ENCODE peak calls at places on chromosomes 5 and 9, in seven cellular contexts. One of them, this sample, is unnamed.

GRCh38 chr5:10485142-10485795 is 43.6 kb downstream of the ROPN1L start:
- DNase-seq in erythroblast: peak
- DNase-seq in kidney glomerular epithelial cell: no peak
- DNase-seq in HTR-8/SVneo: peak
- DNase-seq in CD4-positive, CD25-positive, alpha-beta regulatory T cell: peak
- DNase-seq in cardiac septum: no peak
- DNase-seq in mammary epithelial cell: no peak
- DNase-seq in this sample: peak

GRCh38 chr9:137313956-137314560 is 12.0 kb upstream of the NRARP start:
- DNase-seq in CD4-positive, CD25-positive, alpha-beta regulatory T cell: no peak
- DNase-seq in mammary epithelial cell: no peak
- DNase-seq in cardiac septum: no peak
- DNase-seq in kidney glomerular epithelial cell: no peak
- DNase-seq in HTR-8/SVneo: no peak
- DNase-seq in erythroblast: no peak
- DNase-seq in this sample: no peak

GRCh38 chr9:21919377-21920362 is 74.5 kb downstream of the CDKN2A start:
- DNase-seq in mammary epithelial cell: peak
- DNase-seq in cardiac septum: no peak
- DNase-seq in HTR-8/SVneo: peak
- DNase-seq in kidney glomerular epithelial cell: peak
- DNase-seq in erythroblast: no peak
- DNase-seq in CD4-positive, CD25-positive, alpha-beta regulatory T cell: peak
- DNase-seq in this sample: peak

GRCh38 chr9:80410106-80410505 is 838.3 kb downstream of the TLE4 start:
- DNase-seq in kidney glomerular epithelial cell: peak
- DNase-seq in erythroblast: no peak
- DNase-seq in CD4-positive, CD25-positive, alpha-beta regulatory T cell: no peak
- DNase-seq in cardiac septum: no peak
- DNase-seq in HTR-8/SVneo: no peak
- DNase-seq in mammary epithelial cell: no peak
- DNase-seq in this sample: no peak

GRCh38 chr5:107652839-107653607 is 17.7 kb downstream of the EFNA5 start:
- DNase-seq in cardiac septum: no peak
- DNase-seq in kidney glomerular epithelial cell: no peak
- DNase-seq in mammary epithelial cell: no peak
- DNase-seq in erythroblast: no peak
- DNase-seq in CD4-positive, CD25-positive, alpha-beta regulatory T cell: no peak
- DNase-seq in HTR-8/SVneo: no peak
- DNase-seq in this sample: peak

GRCh38 chr5:123344819-123345426 is 78.3 kb downstream of the CEP120 start:
- DNase-seq in mammary epithelial cell: peak
- DNase-seq in CD4-positive, CD25-positive, alpha-beta regulatory T cell: peak
- DNase-seq in kidney glomerular epithelial cell: peak
- DNase-seq in HTR-8/SVneo: peak
- DNase-seq in cardiac septum: no peak
- DNase-seq in erythroblast: peak
- DNase-seq in this sample: peak

GRCh38 chr5:135930029-135930948 is 24.5 kb downstream of the LECT2 start:
- DNase-seq in HTR-8/SVneo: peak
- DNase-seq in erythroblast: no peak
- DNase-seq in cardiac septum: no peak
- DNase-seq in kidney glomerular epithelial cell: no peak
- DNase-seq in mammary epithelial cell: no peak
- DNase-seq in CD4-positive, CD25-positive, alpha-beta regulatory T cell: no peak
- DNase-seq in this sample: no peak

GRCh38 chr9:129569506-129570449 is 51.1 kb downstream of the C9orf50 start:
- DNase-seq in CD4-positive, CD25-positive, alpha-beta regulatory T cell: no peak
- DNase-seq in HTR-8/SVneo: no peak
- DNase-seq in cardiac septum: no peak
- DNase-seq in kidney glomerular epithelial cell: no peak
- DNase-seq in erythroblast: peak
- DNase-seq in mammary epithelial cell: no peak
- DNase-seq in this sample: peak

GRCh38 chr5:53170748-53171349 is 61.3 kb upstream of the MOCS2 start:
- DNase-seq in CD4-positive, CD25-positive, alpha-beta regulatory T cell: peak
- DNase-seq in kidney glomerular epithelial cell: peak
- DNase-seq in cardiac septum: no peak
- DNase-seq in HTR-8/SVneo: peak
- DNase-seq in mammary epithelial cell: peak
- DNase-seq in erythroblast: peak
- DNase-seq in this sample: peak

GRCh38 chr9:90300901-90301688 is 341.5 kb downstream of the DIRAS2 start:
- DNase-seq in mammary epithelial cell: peak
- DNase-seq in HTR-8/SVneo: no peak
- DNase-seq in cardiac septum: no peak
- DNase-seq in erythroblast: no peak
- DNase-seq in kidney glomerular epithelial cell: peak
- DNase-seq in CD4-positive, CD25-positive, alpha-beta regulatory T cell: no peak
- DNase-seq in this sample: peak

GRCh38 chr9:135137398-135137832 is 49.9 kb downstream of the OLFM1 start:
- DNase-seq in cardiac septum: no peak
- DNase-seq in CD4-positive, CD25-positive, alpha-beta regulatory T cell: no peak
- DNase-seq in erythroblast: no peak
- DNase-seq in mammary epithelial cell: no peak
- DNase-seq in kidney glomerular epithelial cell: no peak
- DNase-seq in HTR-8/SVneo: no peak
- DNase-seq in this sample: peak

GRCh38 chr5:96978812-96979449 is 43.1 kb downstream of the LNPEP start:
- DNase-seq in mammary epithelial cell: no peak
- DNase-seq in erythroblast: no peak
- DNase-seq in HTR-8/SVneo: no peak
- DNase-seq in CD4-positive, CD25-positive, alpha-beta regulatory T cell: no peak
- DNase-seq in cardiac septum: no peak
- DNase-seq in kidney glomerular epithelial cell: no peak
- DNase-seq in this sample: peak

GRCh38 chr5:155332618-155333017 is 319.1 kb downstream of the KIF4B start:
- DNase-seq in kidney glomerular epithelial cell: no peak
- DNase-seq in CD4-positive, CD25-positive, alpha-beta regulatory T cell: no peak
- DNase-seq in cardiac septum: no peak
- DNase-seq in erythroblast: no peak
- DNase-seq in HTR-8/SVneo: no peak
- DNase-seq in mammary epithelial cell: no peak
- DNase-seq in this sample: no peak

GRCh38 chr9:106753155-106753671 is 109.8 kb upstream of the ZNF462 start:
- DNase-seq in CD4-positive, CD25-positive, alpha-beta regulatory T cell: no peak
- DNase-seq in kidney glomerular epithelial cell: peak
- DNase-seq in HTR-8/SVneo: no peak
- DNase-seq in cardiac septum: no peak
- DNase-seq in erythroblast: no peak
- DNase-seq in mammary epithelial cell: no peak
- DNase-seq in this sample: no peak

GRCh38 chr9:37167456-37167855 is 47.1 kb downstream of the ZCCHC7 start:
- DNase-seq in kidney glomerular epithelial cell: no peak
- DNase-seq in mammary epithelial cell: no peak
- DNase-seq in erythroblast: no peak
- DNase-seq in CD4-positive, CD25-positive, alpha-beta regulatory T cell: no peak
- DNase-seq in HTR-8/SVneo: no peak
- DNase-seq in cardiac septum: no peak
- DNase-seq in this sample: no peak

GRCh38 chr9:69223605-69224004 is 49.5 kb downstream of the TJP2 start:
- DNase-seq in kidney glomerular epithelial cell: peak
- DNase-seq in HTR-8/SVneo: peak
- DNase-seq in CD4-positive, CD25-positive, alpha-beta regulatory T cell: peak
- DNase-seq in mammary epithelial cell: peak
- DNase-seq in cardiac septum: no peak
- DNase-seq in erythroblast: peak
- DNase-seq in this sample: peak

GRCh38 chr9:137070906-137071275 is 534 bp upstream of the SAPCD2 start:
- DNase-seq in CD4-positive, CD25-positive, alpha-beta regulatory T cell: no peak
- DNase-seq in kidney glomerular epithelial cell: no peak
- DNase-seq in cardiac septum: no peak
- DNase-seq in HTR-8/SVneo: no peak
- DNase-seq in mammary epithelial cell: no peak
- DNase-seq in erythroblast: no peak
- DNase-seq in this sample: peak

GRCh38 chr9:124297553-124297905 is 39.8 kb downstream of the NEK6 start:
- DNase-seq in erythroblast: no peak
- DNase-seq in CD4-positive, CD25-positive, alpha-beta regulatory T cell: no peak
- DNase-seq in cardiac septum: peak
- DNase-seq in mammary epithelial cell: peak
- DNase-seq in HTR-8/SVneo: peak
- DNase-seq in kidney glomerular epithelial cell: peak
- DNase-seq in this sample: peak

GRCh38 chr5:171927345-171927941 is 79.0 kb downstream of the FBXW11 start:
- DNase-seq in cardiac septum: no peak
- DNase-seq in mammary epithelial cell: no peak
- DNase-seq in HTR-8/SVneo: no peak
- DNase-seq in erythroblast: no peak
- DNase-seq in CD4-positive, CD25-positive, alpha-beta regulatory T cell: no peak
- DNase-seq in kidney glomerular epithelial cell: no peak
- DNase-seq in this sample: no peak

GRCh38 chr5:164296603-164297080 is 791.2 kb downstream of the MAT2B start:
- DNase-seq in cardiac septum: no peak
- DNase-seq in erythroblast: no peak
- DNase-seq in mammary epithelial cell: no peak
- DNase-seq in HTR-8/SVneo: no peak
- DNase-seq in kidney glomerular epithelial cell: no peak
- DNase-seq in CD4-positive, CD25-positive, alpha-beta regulatory T cell: no peak
- DNase-seq in this sample: no peak

GRCh38 chr5:173802670-173803165 is 85.4 kb upstream of the CPEB4 start:
- DNase-seq in CD4-positive, CD25-positive, alpha-beta regulatory T cell: no peak
- DNase-seq in kidney glomerular epithelial cell: no peak
- DNase-seq in mammary epithelial cell: peak
- DNase-seq in cardiac septum: peak
- DNase-seq in HTR-8/SVneo: no peak
- DNase-seq in erythroblast: peak
- DNase-seq in this sample: peak

GRCh38 chr9:73155389-73155788 is 3.7 kb downstream of the ANXA1 start:
- DNase-seq in erythroblast: no peak
- DNase-seq in kidney glomerular epithelial cell: no peak
- DNase-seq in HTR-8/SVneo: no peak
- DNase-seq in CD4-positive, CD25-positive, alpha-beta regulatory T cell: no peak
- DNase-seq in mammary epithelial cell: no peak
- DNase-seq in cardiac septum: no peak
- DNase-seq in this sample: no peak

GRCh38 chr5:36222620-36223019 is 19.1 kb downstream of the NADK2 start:
- DNase-seq in cardiac septum: no peak
- DNase-seq in erythroblast: no peak
- DNase-seq in mammary epithelial cell: no peak
- DNase-seq in HTR-8/SVneo: no peak
- DNase-seq in kidney glomerular epithelial cell: no peak
- DNase-seq in CD4-positive, CD25-positive, alpha-beta regulatory T cell: no peak
- DNase-seq in this sample: no peak

GRCh38 chr9:72477862-72478564 is 43.4 kb upstream of the TMC1 start:
- DNase-seq in CD4-positive, CD25-positive, alpha-beta regulatory T cell: peak
- DNase-seq in mammary epithelial cell: peak
- DNase-seq in HTR-8/SVneo: peak
- DNase-seq in cardiac septum: no peak
- DNase-seq in kidney glomerular epithelial cell: peak
- DNase-seq in erythroblast: peak
- DNase-seq in this sample: peak

GRCh38 chr9:131015112-131015511 is 6.1 kb downstream of the LAMC3 start:
- DNase-seq in cardiac septum: no peak
- DNase-seq in erythroblast: no peak
- DNase-seq in mammary epithelial cell: no peak
- DNase-seq in HTR-8/SVneo: no peak
- DNase-seq in kidney glomerular epithelial cell: no peak
- DNase-seq in CD4-positive, CD25-positive, alpha-beta regulatory T cell: no peak
- DNase-seq in this sample: no peak

GRCh38 chr5:66769839-66770617 is 173.8 kb downstream of the MAST4 start:
- DNase-seq in erythroblast: peak
- DNase-seq in cardiac septum: no peak
- DNase-seq in kidney glomerular epithelial cell: no peak
- DNase-seq in HTR-8/SVneo: peak
- DNase-seq in CD4-positive, CD25-positive, alpha-beta regulatory T cell: no peak
- DNase-seq in mammary epithelial cell: no peak
- DNase-seq in this sample: peak

GRCh38 chr5:37838152-37838932 is 1.5 kb downstream of the GDNF start:
- DNase-seq in cardiac septum: no peak
- DNase-seq in mammary epithelial cell: peak
- DNase-seq in erythroblast: peak
- DNase-seq in kidney glomerular epithelial cell: no peak
- DNase-seq in CD4-positive, CD25-positive, alpha-beta regulatory T cell: no peak
- DNase-seq in HTR-8/SVneo: no peak
- DNase-seq in this sample: peak

GRCh38 chr5:157540707-157541451 is 34.7 kb downstream of the ADAM19 start:
- DNase-seq in cardiac septum: peak
- DNase-seq in erythroblast: no peak
- DNase-seq in kidney glomerular epithelial cell: no peak
- DNase-seq in mammary epithelial cell: peak
- DNase-seq in CD4-positive, CD25-positive, alpha-beta regulatory T cell: peak
- DNase-seq in HTR-8/SVneo: no peak
- DNase-seq in this sample: peak

GRCh38 chr5:113378960-113379541 is 55.7 kb downstream of the TSSK1B start:
- DNase-seq in kidney glomerular epithelial cell: peak
- DNase-seq in CD4-positive, CD25-positive, alpha-beta regulatory T cell: peak
- DNase-seq in HTR-8/SVneo: peak
- DNase-seq in cardiac septum: no peak
- DNase-seq in erythroblast: peak
- DNase-seq in mammary epithelial cell: peak
- DNase-seq in this sample: peak

GRCh38 chr5:142586552-142586951 is 99.3 kb downstream of the FGF1 start:
- DNase-seq in erythroblast: no peak
- DNase-seq in HTR-8/SVneo: no peak
- DNase-seq in kidney glomerular epithelial cell: no peak
- DNase-seq in mammary epithelial cell: no peak
- DNase-seq in CD4-positive, CD25-positive, alpha-beta regulatory T cell: no peak
- DNase-seq in cardiac septum: no peak
- DNase-seq in this sample: no peak

GRCh38 chr9:105359899-105360298 is 87.9 kb upstream of the FSD1L start:
- DNase-seq in CD4-positive, CD25-positive, alpha-beta regulatory T cell: peak
- DNase-seq in cardiac septum: no peak
- DNase-seq in erythroblast: peak
- DNase-seq in HTR-8/SVneo: no peak
- DNase-seq in kidney glomerular epithelial cell: no peak
- DNase-seq in mammary epithelial cell: peak
- DNase-seq in this sample: peak

GRCh38 chr5:38718874-38719391 is 126.9 kb upstream of the OSMR start:
- DNase-seq in CD4-positive, CD25-positive, alpha-beta regulatory T cell: no peak
- DNase-seq in cardiac septum: no peak
- DNase-seq in erythroblast: no peak
- DNase-seq in mammary epithelial cell: no peak
- DNase-seq in HTR-8/SVneo: no peak
- DNase-seq in kidney glomerular epithelial cell: no peak
- DNase-seq in this sample: no peak

GRCh38 chr5:94855543-94855942 is 237.1 kb downstream of the SLF1 start:
- DNase-seq in cardiac septum: no peak
- DNase-seq in HTR-8/SVneo: no peak
- DNase-seq in mammary epithelial cell: no peak
- DNase-seq in CD4-positive, CD25-positive, alpha-beta regulatory T cell: no peak
- DNase-seq in kidney glomerular epithelial cell: no peak
- DNase-seq in erythroblast: no peak
- DNase-seq in this sample: no peak